ENCODE peak calls at places on chromosomes 1 and 21, in nine cellular contexts. X is stimulated activated CD4-positive, alpha-beta T cell treated with anti-CD3 and anti-CD28 coated beads, Interleukin-15, amount 100 ng/mL, for 1 hour; H is esophagus muscularis mucosa; L is T-cell; I is KBM-7; K is activated naive CD4-positive, alpha-beta T cell treated with anti-CD3 and anti-CD28 coated beads, Interleukin-2, amount 50 U/mL, for 72 hours; Q is heart right ventricle; S is stimulated activated CD8-positive, alpha-beta memory T cell treated with anti-CD3 and anti-CD28 coated beads, Interleukin-15, amount 100 ng/mL, for 1 hour; T is activated T-helper 1 cell treated with anti-CD3 and anti-CD28 coated beads, Interleukin-12 subunit alpha, Interleukin-12 subunit beta, Interleukin-2, Interleukin-4 antibody, amounts not matched to agents 30 ng/mL and 10 ng/mL and 1 ng/mL, durations not matched to agents 14 hours and 24 hours and 36 hours. F is an unnamed sample.

GRCh38 chr1:39789571-39790110 is 976 bp upstream of the BMP8B start:
- DNase-seq in H (no peak), Q (no peak), L (no peak), T (no peak), I (no peak), K (no peak), X (no peak), S (no peak), F (no peak)

GRCh38 chr1:248906741-248907661 is 966 bp downstream of the PGBD2 start:
- DNase-seq in X (no peak), Q (no peak), L (no peak), K (no peak), T (no peak), H (no peak), I (no peak), S (no peak), F (no peak)

GRCh38 chr21:41519806-41520559 is 12.0 kb upstream of the TMPRSS2 start:
- DNase-seq in L (no peak), K (no peak), Q (no peak), H (no peak), S (no peak), T (no peak), X (no peak), I (no peak), F (no peak)

GRCh38 chr1:185813401-185813979 is 79.3 kb downstream of the HMCN1 start:
- DNase-seq in S (no peak), X (no peak), I (peak), H (no peak), T (no peak), Q (no peak), L (no peak), K (no peak), F (no peak)

GRCh38 chr1:153770812-153771211 is 4.4 kb upstream of the SLC27A3 start:
- DNase-seq in T (no peak), H (no peak), X (no peak), L (no peak), I (no peak), K (no peak), S (no peak), Q (no peak), F (no peak)

GRCh38 chr1:185083818-185084217 is 38.5 kb downstream of the RNF2 start:
- DNase-seq in X (no peak), H (no peak), I (no peak), K (no peak), Q (no peak), T (no peak), L (no peak), S (no peak), F (no peak)

GRCh38 chr1:87402192-87403046 is 73.7 kb downstream of the LMO4 start:
- DNase-seq in K (no peak), S (no peak), X (no peak), I (no peak), H (no peak), T (no peak), L (no peak), Q (no peak), F (no peak)

GRCh38 chr21:16709866-16710550 is 802.8 kb upstream of the CXADR start:
- DNase-seq in Q (no peak), H (no peak), I (no peak), S (no peak), K (no peak), T (no peak), L (no peak), X (no peak), F (no peak)

GRCh38 chr1:53381790-53382401 is 54.0 kb upstream of the LRP8 start:
- DNase-seq in X (no peak), T (no peak), K (no peak), H (no peak), L (no peak), S (no peak), Q (no peak), I (no peak), F (no peak)

GRCh38 chr1:18926315-18927081 is 24.1 kb upstream of the ALDH4A1 start:
- DNase-seq in S (peak), X (peak), T (peak), H (no peak), I (peak), L (peak), Q (no peak), K (peak), F (peak)

GRCh38 chr1:61079898-61080336 is 2.4 kb upstream of the NFIA start:
- DNase-seq in S (no peak), L (no peak), X (no peak), H (peak), T (no peak), K (no peak), Q (peak), I (peak), F (peak)

GRCh38 chr1:14320518-14320917 is 278.0 kb upstream of the KAZN start:
- DNase-seq in L (no peak), T (no peak), I (no peak), S (no peak), K (no peak), X (no peak), Q (no peak), H (no peak), F (no peak)

GRCh38 chr1:10338047-10338446 is 60.8 kb upstream of the PGD start:
- DNase-seq in K (no peak), T (no peak), L (peak), Q (peak), S (no peak), X (no peak), I (peak), H (no peak), F (no peak)

GRCh38 chr1:29256395-29256794 is 20.1 kb downstream of the PTPRU start:
- DNase-seq in Q (no peak), X (no peak), H (no peak), I (no peak), L (no peak), T (no peak), S (no peak), K (no peak), F (no peak)

GRCh38 chr1:62462370-62462769 is 25.5 kb downstream of the USP1 start:
- DNase-seq in L (no peak), T (no peak), H (no peak), K (no peak), X (no peak), I (no peak), Q (no peak), S (no peak), F (no peak)

GRCh38 chr1:204507317-204508105 is 8.7 kb upstream of the MDM4 start:
- DNase-seq in T (no peak), I (peak), L (peak), Q (no peak), S (no peak), K (no peak), H (no peak), X (no peak), F (peak)

GRCh38 chr1:235952950-235953615 is 86.4 kb upstream of the LYST start:
- DNase-seq in K (no peak), Q (no peak), T (peak), S (no peak), X (no peak), H (no peak), L (no peak), I (peak), F (no peak)

GRCh38 chr1:92567211-92567868 is 80.6 kb upstream of the GFI1 start:
- DNase-seq in X (no peak), L (no peak), I (no peak), K (no peak), H (no peak), Q (no peak), S (no peak), T (no peak), F (no peak)

F was measured in left lung.